ENCODE peak calls at places on chromosomes 5 and 9, in eight cellular contexts. H, G, K, L, Z, O, M and Y are unnamed samples.

GRCh38 chr9:130997925-130998595 is 10.9 kb upstream of the LAMC3 start:
- DNase-seq in Z (peak; percentile 48), L (peak; percentile 54), O (peak; percentile 82), H (peak; percentile 81), K (peak; percentile 56), G (no peak), M (peak; percentile 75), Y (peak; percentile 38)

GRCh38 chr5:159975462-159976019 is 33.4 kb upstream of the TTC1 start:
- DNase-seq in K (peak; percentile 6), Z (peak; percentile 73), L (peak; percentile 96), O (no peak), G (no peak), M (peak; percentile 89), H (no peak), Y (no peak)

GRCh38 chr5:133202066-133202665 is 150.4 kb downstream of the HSPA4 start:
- DNase-seq in O (no peak), K (no peak), Z (no peak), M (no peak), L (no peak), G (no peak), H (no peak), Y (no peak)

GRCh38 chr5:154543380-154543779 is 65.4 kb upstream of the HAND1 start:
- DNase-seq in L (peak; percentile 25), K (no peak), M (peak; percentile 49), Z (peak; percentile 24), G (no peak), H (no peak), O (no peak), Y (no peak)

GRCh38 chr5:173123416-173123815 is 20.9 kb upstream of the BNIP1 start:
- DNase-seq in Z (no peak), L (peak; percentile 30), H (no peak), M (peak; percentile 74), K (peak; percentile 54), O (no peak), G (no peak), Y (no peak)

GRCh38 chr9:131019387-131020239 is 10.6 kb downstream of the LAMC3 start:
- DNase-seq in G (no peak), L (no peak), Z (no peak), H (no peak), O (no peak), M (peak; percentile 72), K (no peak), Y (no peak)

GRCh38 chr9:122518226-122518625 is 715 bp upstream of the OR1J4 start:
- DNase-seq in O (no peak), Z (no peak), G (no peak), M (no peak), K (no peak), H (no peak), L (no peak), Y (no peak)

GRCh38 chr9:1879501-1879900 is 135.6 kb upstream of the SMARCA2 start:
- DNase-seq in O (peak; percentile 51), G (no peak), H (peak; percentile 35), L (no peak), K (no peak), M (no peak), Z (no peak), Y (peak; percentile 68)

GRCh38 chr5:21391506-21391905 is 1403.5 kb upstream of the CDH18 start:
- DNase-seq in H (no peak), O (no peak), M (peak; percentile 16), K (peak; percentile 20), G (no peak), Z (no peak), L (peak; percentile 6), Y (no peak)

GRCh38 chr5:107466233-107466769 is 204.4 kb downstream of the EFNA5 start:
- DNase-seq in O (no peak), H (no peak), M (peak; percentile 64), L (peak; percentile 92), G (no peak), K (no peak), Z (peak; percentile 98), Y (no peak)

GRCh38 chr9:127938298-127938690 is 640 bp upstream of the DPM2 start:
- DNase-seq in O (no peak), M (no peak), Z (no peak), K (no peak), L (no peak), G (no peak), H (no peak), Y (no peak)

GRCh38 chr9:96177719-96178028 is 124.3 kb downstream of the HSD17B3 start:
- DNase-seq in O (no peak), G (no peak), K (no peak), M (no peak), L (no peak), Z (no peak), H (no peak), Y (no peak)

GRCh38 chr9:73869261-73869660 is 627.9 kb upstream of the RORB start:
- DNase-seq in G (peak; percentile 29), O (peak; percentile 29), Z (peak; percentile 93), K (peak; percentile 13), M (peak; percentile 94), L (peak; percentile 53), H (peak; percentile 21), Y (peak; percentile 6)

DNA sequence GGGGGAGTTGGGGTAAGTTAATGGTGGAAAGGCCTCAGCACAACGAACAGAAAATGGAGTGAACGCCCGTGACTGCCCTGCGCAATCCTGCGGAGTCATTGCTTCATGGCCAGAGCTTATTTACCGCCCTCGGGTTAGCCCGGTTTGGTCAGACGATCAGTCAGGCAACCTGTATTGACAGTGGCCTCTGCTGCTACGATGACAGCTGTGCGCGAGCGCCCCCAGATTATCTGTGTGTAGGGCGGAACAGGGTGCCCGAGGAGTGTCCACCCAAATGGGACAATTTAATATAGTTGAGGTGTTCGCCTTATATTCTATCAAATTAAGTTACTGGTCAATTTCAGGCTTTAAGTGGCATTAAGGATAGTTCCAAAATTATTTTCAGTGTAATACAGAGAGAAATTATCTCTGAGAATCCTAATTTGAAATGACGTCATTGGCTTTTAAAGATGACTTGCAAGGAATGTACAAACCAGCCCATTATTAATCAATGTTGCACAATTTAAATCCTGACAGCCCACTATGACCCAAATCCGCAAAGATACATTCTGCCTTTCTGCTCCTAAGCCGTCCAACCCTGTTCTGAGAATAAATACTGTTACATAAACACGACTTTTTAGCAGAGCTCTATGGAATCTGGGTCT is 879 bp upstream of the UBQLN1 start:
- DNase-seq in K (peak; percentile 84), O (peak; percentile 82), Z (peak; percentile 63), M (peak; percentile 73), G (peak; percentile 53), H (peak; percentile 71), L (peak; percentile 45), Y (no peak)
- TF ChIP-seq CTCF in K (peak; percentile 76), O (peak; percentile 42), Z (peak; percentile 36), M (no peak), G (no peak), H (peak; percentile 73), L (peak; percentile 23), Y (peak; percentile 59)

DNA sequence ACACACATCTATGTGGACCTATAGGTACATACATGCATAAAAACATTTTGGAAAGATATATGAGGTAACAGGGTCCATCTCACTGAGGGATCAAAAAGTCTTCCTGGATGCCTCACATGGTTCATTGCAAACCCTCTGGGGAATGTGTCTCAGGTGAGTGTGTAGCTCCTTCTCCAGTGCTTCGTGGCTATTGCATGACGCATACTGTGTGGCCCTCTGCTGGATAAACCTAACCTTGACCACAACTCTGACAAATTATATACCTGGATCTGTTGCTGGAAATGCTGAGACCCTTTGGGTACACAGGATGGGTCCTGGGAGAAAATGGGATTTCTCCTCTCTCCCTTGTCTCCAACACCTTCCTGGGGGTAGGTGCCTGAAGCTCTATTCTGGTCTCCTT is 91.9 kb downstream of the JAKMIP2 start:
- DNase-seq in H (no peak), O (no peak), K (peak; percentile 25), Z (peak; percentile 50), M (no peak), G (no peak), L (no peak), Y (no peak)
- TF ChIP-seq CTCF in H (no peak), O (no peak), K (peak; percentile 55), Z (peak; percentile 50), M (no peak), G (no peak), L (peak; percentile 22), Y (peak; percentile 28)

DNA sequence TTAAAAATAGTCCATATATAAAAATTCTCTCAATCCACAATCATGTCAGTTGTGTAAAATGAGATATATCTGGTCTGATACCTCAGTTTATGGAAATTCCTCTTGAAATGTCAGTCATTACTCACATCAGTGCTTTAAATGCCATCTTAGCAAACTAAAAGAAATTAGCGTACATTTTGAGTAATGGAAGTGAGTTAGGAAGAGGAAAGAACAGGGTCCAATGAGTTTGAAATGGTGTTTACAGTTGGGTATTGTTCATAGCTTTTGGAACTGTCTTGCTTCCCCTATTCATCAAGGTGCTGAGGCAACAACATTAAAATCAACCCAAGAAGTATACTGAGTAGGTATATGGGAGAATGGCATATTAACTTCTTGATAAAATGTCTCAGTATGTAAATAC is 8.7 kb upstream of the MTX3 start:
- DNase-seq in L (no peak), M (no peak), O (no peak), Z (no peak), K (no peak), H (no peak), G (no peak), Y (no peak)
- TF ChIP-seq CTCF in L (no peak), M (no peak), O (no peak), Z (no peak), K (no peak), H (no peak), G (no peak), Y (no peak)

GRCh38 chr5:149261246-149261645 is 10.4 kb upstream of the AFAP1L1 start:
- DNase-seq in O (no peak), L (no peak), M (no peak), Z (no peak), G (no peak), H (no peak), K (no peak), Y (no peak)

GRCh38 chr5:149262315-149262714 is 9.3 kb upstream of the AFAP1L1 start:
- DNase-seq in O (no peak), Z (peak; percentile 28), H (no peak), L (no peak), K (no peak), G (no peak), M (no peak), Y (no peak)

GRCh38 chr5:149267241-149267973 is 4.3 kb upstream of the AFAP1L1 start:
- DNase-seq in O (no peak), Z (no peak), L (no peak), G (no peak), M (no peak), K (no peak), H (no peak), Y (no peak)

GRCh38 chr5:149265559-149265958 is 6.1 kb upstream of the AFAP1L1 start:
- DNase-seq in Z (peak; percentile 46), M (peak; percentile 71), H (no peak), K (no peak), G (no peak), O (no peak), L (peak; percentile 38), Y (no peak)

DNA sequence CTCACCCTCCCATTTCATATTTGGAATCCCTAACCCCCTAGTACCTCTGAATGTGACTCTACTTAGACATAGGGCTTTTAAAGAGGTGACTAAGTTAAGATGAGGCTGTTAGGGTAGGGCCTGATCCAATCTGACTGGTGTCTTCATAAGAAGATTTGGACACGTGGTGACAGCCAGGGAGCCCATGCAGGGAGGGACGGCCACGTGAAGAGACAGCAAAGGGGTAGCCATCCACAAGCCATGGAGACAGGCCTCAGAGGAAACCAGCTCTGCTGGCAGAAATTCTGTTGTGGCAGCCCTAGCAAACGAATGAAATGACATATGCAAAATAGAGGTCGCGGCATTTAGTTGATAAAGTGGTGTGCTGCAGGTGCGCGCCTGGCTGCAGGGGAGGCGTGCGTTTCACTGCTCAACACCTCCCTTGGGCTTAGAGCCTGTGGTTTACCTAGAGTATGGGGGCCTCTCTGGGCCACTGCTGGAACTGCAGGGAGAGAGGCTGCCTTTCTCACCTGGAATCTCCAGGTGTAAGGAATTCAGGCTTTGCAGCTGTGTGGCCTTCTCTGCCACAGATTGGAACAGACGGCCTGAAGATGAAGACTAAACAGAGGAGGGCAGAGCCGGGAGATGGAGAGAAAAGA is 7.1 kb upstream of the AFAP1L1 start:
- DNase-seq in H (peak; percentile 40), M (no peak), L (no peak), O (peak; percentile 49), K (peak; percentile 21), G (peak; percentile 48), Z (peak; percentile 64), Y (peak; percentile 18)
- TF ChIP-seq CTCF in H (peak; percentile 11), M (peak; percentile 31), L (peak; percentile 69), O (peak; percentile 41), K (peak; percentile 82), G (peak; percentile 32), Z (peak; percentile 87), Y (peak; percentile 74)